ENCODE peak calls at places on chromosome 21, in four cellular contexts. S is SK-N-SH, H is HepG2, G is K562. K is an unnamed sample. For H4K20me1, the result is how much of the 10 kb centered on the place peaks cover.

GRCh38 chr21:46661211-46661625 is 25.7 kb downstream of the PRMT2 start:
- DNase-seq in G (no peak), H (no peak), S (peak), K (no peak)

GRCh38 chr21:36835383-36835795 is 131.1 kb downstream of the HLCS start:
- DNase-seq in G (no peak), S (peak), H (no peak), K (no peak)

GRCh38 chr21:46028547-46029200 is 47.1 kb downstream of the COL6A1 start:
- DNase-seq in G (no peak), S (no peak), H (no peak), K (no peak)

GRCh38 chr21:20997308-20997632 is 939 bp upstream of the NCAM2 start:
- DNase-seq in H (no peak), G (no peak), S (peak), K (no peak)

GRCh38 chr21:19322360-19322759 is 918.8 kb upstream of the TMPRSS15 start:
- DNase-seq in G (no peak), H (no peak), S (no peak), K (no peak)

GRCh38 chr21:15849161-15849560 is 119.4 kb downstream of the USP25 start:
- DNase-seq in S (no peak), H (no peak), G (no peak), K (no peak)

GRCh38 chr21:29245104-29245643 is 53.5 kb upstream of the BACH1 start:
- DNase-seq in S (no peak), H (no peak), G (no peak), K (no peak)

GRCh38 chr21:39317134-39318090 is 4.0 kb upstream of the BRWD1 start:
- DNase-seq in S (peak), H (no peak), G (no peak), K (no peak)

GRCh38 chr21:19523731-19524130 is 1120.1 kb upstream of the TMPRSS15 start:
- DNase-seq in G (no peak), H (no peak), S (no peak), K (no peak)

GRCh38 chr21:29022141-29022540 is 2.3 kb upstream of the USP16 start:
- DNase-seq in H (peak), G (no peak), S (no peak), K (no peak)

GRCh38 chr21:33266784-33267135 is 593 bp downstream of the IL10RB start:
- DNase-seq in G (peak), H (no peak), S (peak), K (no peak)

GRCh38 chr21:46189213-46189958 is 5.1 kb upstream of the SPATC1L start:
- DNase-seq in G (peak), S (peak), H (no peak), K (no peak)

GRCh38 chr21:31530918-31531705 is 128.4 kb upstream of the SOD1 start:
- DNase-seq in H (no peak), S (peak), G (no peak), K (no peak)

GRCh38 chr21:8993284-8993942 is 1528.0 kb upstream of the TPTE start:
- DNase-seq in G (no peak), S (no peak), H (peak), K (no peak)

GRCh38 chr21:17780539-17780938 is 38.6 kb downstream of the C21orf91 start:
- DNase-seq in G (no peak), S (no peak), H (no peak), K (peak)

GRCh38 chr21:23162213-23162946 is 2164.2 kb downstream of the NCAM2 start:
- DNase-seq in S (no peak), G (no peak), H (no peak), K (no peak)

GRCh38 chr21:16541366-16541765 is 811.6 kb downstream of the USP25 start:
- DNase-seq in G (no peak), S (no peak), H (no peak), K (no peak)

GRCh38 chr21:26445440-26445839 is 127.6 kb downstream of the CYYR1 start:
- DNase-seq in S (no peak), H (no peak), G (no peak), K (no peak)

GRCh38 chr21:16250282-16250681 is 520.5 kb downstream of the USP25 start:
- DNase-seq in G (no peak), H (no peak), S (no peak), K (no peak)

GRCh38 chr21:25657140-25657539 is 18.1 kb downstream of the JAM2 start:
- DNase-seq in S (no peak), H (no peak), G (no peak), K (no peak)

GRCh38 chr21:45302082-45303061 is 14.7 kb upstream of the POFUT2 start:
- DNase-seq in G (no peak), H (no peak), S (no peak), K (no peak)

GRCh38 chr21:36437745-36438128 is 42.2 kb downstream of the CLDN14 start:
- DNase-seq in S (no peak), G (peak), H (no peak), K (no peak)

GRCh38 chr21:37006521-37007291 is at the start of gene RIPPLY3:
- DNase-seq in G (no peak), H (no peak), S (peak), K (no peak)

GRCh38 chr21:32978346-32979270 is 47.1 kb upstream of the OLIG2 start:
- DNase-seq in H (no peak), S (no peak), G (no peak), K (no peak)

GRCh38 chr21:20971296-20971921 is 26.8 kb upstream of the NCAM2 start:
- DNase-seq in G (peak), S (peak), H (peak), K (no peak)

GRCh38 chr21:45590726-45591618 is 48.7 kb upstream of the SLC19A1 start:
- DNase-seq in G (peak), H (no peak), S (no peak), K (peak)

GRCh38 chr21:46253610-46254124 is 25.1 kb upstream of the LSS start:
- DNase-seq in H (no peak), G (peak), S (no peak), K (peak)

GRCh38 chr21:39144191-39144590 is 39.1 kb downstream of the PSMG1 start:
- DNase-seq in G (peak), H (no peak), S (no peak), K (no peak)

GRCh38 chr21:45531393-45532215 is 10.6 kb downstream of the SLC19A1 start:
- DNase-seq in G (no peak), S (no peak), H (no peak), K (no peak)

GRCh38 chr21:45421846-45422775 is 17.1 kb downstream of the COL18A1 start:
- DNase-seq in G (no peak), H (no peak), S (no peak), K (no peak)

GRCh38 chr21:27292851-27293638 is 326.2 kb upstream of the ADAMTS5 start:
- DNase-seq in S (peak), G (no peak), H (no peak), K (no peak)

GRCh38 chr21:42222821-42223390 is 4.0 kb downstream of the ABCG1 start:
- DNase-seq in H (no peak), G (no peak), S (no peak), K (no peak)
- H4K20me1 ChIP-seq in H (under half), G (under half), S (under half), K (under half)

DNA sequence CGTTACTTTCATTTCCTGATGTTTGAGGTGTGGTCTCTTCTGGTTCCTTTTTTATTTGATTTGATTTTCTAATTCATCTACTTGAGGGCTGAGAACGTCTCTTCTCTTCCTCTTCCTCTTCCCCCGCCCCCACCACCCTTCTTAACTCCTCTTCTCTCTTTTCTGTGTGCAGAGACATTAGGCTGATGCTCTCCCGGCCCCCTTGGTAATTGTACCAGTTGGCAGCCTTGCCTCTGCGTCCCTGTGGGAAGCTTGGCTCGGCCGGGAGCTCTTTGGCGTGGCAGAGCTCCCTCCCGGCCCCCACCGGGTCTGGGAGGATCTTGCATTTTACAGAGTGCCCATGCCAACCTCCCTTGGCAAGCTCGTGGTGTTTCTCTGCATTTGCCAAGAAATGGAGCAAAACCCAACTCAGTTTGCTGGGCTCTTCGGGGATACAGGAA is 19.9 kb downstream of the CRYAA start:
- DNase-seq in H (no peak), S (no peak), G (no peak), K (no peak)
- TF ChIP-seq FOXM1 in H (no peak), S (no peak), G (no peak), K (no peak)

DNA sequence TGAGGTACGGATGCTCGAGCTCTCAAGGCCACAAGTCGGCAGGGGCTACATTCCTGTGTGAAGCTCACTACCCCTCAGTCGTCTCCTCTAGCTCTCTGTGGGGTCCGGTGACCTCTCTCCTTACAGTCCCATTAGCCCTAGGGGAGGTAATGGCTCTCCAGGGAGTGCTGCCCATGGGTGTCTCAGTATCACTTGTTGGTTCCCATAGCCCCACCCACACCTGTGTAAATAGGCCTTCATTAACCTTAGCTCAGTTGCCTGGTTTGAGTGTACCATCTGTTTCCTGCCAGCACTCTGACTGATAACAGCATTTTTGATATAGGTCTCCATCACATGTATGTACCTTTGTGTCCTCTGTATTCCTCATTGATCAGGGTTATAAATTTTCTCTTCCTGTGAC is 133.2 kb upstream of the KCNJ15 start:
- DNase-seq in H (no peak), S (no peak), G (no peak), K (no peak)
- TF ChIP-seq TAF1 in H (no peak), S (no peak), G (no peak), K (no peak)

DNA sequence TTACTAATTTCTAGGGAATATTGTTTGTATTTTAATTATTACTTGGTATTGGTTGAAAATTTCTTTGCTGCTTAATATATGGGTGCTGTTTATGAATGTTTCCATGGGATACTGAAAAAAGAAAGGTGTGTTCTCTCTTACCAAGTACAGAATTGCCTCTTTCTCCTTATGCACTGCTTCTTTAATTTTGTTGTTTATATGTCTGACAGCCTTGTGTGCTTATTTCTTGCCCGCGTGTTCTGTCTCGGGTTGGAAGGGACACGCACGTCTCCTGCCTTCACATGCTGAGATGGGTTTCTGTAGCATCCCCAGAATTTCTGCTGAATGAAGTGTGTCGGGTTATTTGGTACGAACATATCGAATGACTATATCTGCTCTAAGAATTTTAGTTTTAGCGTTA is 51.1 kb downstream of the AGPAT3 start:
- DNase-seq in G (no peak), S (no peak), H (no peak), K (no peak)
- H4K20me1 ChIP-seq in G (under half), S (under half), H (under half), K (under half)

GRCh38 chr21:35111531-35111930 is 62.4 kb upstream of the RUNX1 start:
- DNase-seq in S (no peak), H (no peak), G (no peak), K (no peak)
- TF ChIP-seq FOXM1 in S (no peak), H (no peak), G (no peak), K (no peak)

K was measured in GM12878.